ENCODE peak calls at places on chromosomes 7 and 10, in six cellular contexts. F, A, U, N, M and R are unnamed samples.

GRCh38 chr7:45651056-45651444 is 76.9 kb downstream of the ADCY1 start:
- DNase-seq in M (no peak), F (no peak), U (no peak), N (peak), A (no peak), R (peak)

GRCh38 chr7:64888561-64888900 is 14.5 kb upstream of the ZNF273 start:
- DNase-seq in F (no peak), A (no peak), M (no peak), U (no peak), N (no peak), R (no peak)

GRCh38 chr7:138875794-138876193 is 77.8 kb upstream of the ATP6V0A4 start:
- DNase-seq in N (no peak), F (no peak), U (no peak), A (no peak), M (peak), R (no peak)

GRCh38 chr10:75021851-75022250 is 89.6 kb upstream of the SAMD8 start:
- DNase-seq in M (no peak), A (no peak), U (no peak), F (peak), N (no peak), R (no peak)

GRCh38 chr10:29496341-29497162 is 138.2 kb downstream of the SVIL start:
- DNase-seq in F (peak), N (peak), A (peak), U (no peak), M (peak), R (peak)

GRCh38 chr7:83410989-83411591 is 237.8 kb downstream of the SEMA3E start:
- DNase-seq in M (no peak), A (peak), U (no peak), F (peak), N (no peak), R (no peak)

GRCh38 chr10:103040424-103040823 is 122.3 kb downstream of the CNNM2 start:
- DNase-seq in F (no peak), U (no peak), N (no peak), A (no peak), M (no peak), R (no peak)

GRCh38 chr7:100859856-100860255 is 7.3 kb upstream of the TRIP6 start:
- DNase-seq in N (no peak), A (no peak), F (no peak), U (no peak), M (no peak), R (no peak)

GRCh38 chr7:78326189-78326588 is 527.6 kb downstream of the PHTF2 start:
- DNase-seq in M (no peak), A (no peak), U (no peak), F (no peak), N (no peak), R (no peak)

GRCh38 chr7:156440456-156440855 is 200.1 kb upstream of the RNF32 start:
- DNase-seq in M (no peak), U (no peak), A (no peak), F (no peak), N (peak), R (peak)

GRCh38 chr7:87028636-87029035 is 30.8 kb downstream of the ELAPOR2 start:
- DNase-seq in N (no peak), U (no peak), M (no peak), F (no peak), A (no peak), R (no peak)

GRCh38 chr7:25391295-25391861 is 163.1 kb upstream of the NPVF start:
- DNase-seq in U (no peak), M (no peak), A (no peak), N (no peak), F (no peak), R (no peak)

GRCh38 chr10:3803295-3803883 is 18.4 kb upstream of the KLF6 start:
- DNase-seq in N (no peak), A (no peak), U (no peak), M (no peak), F (peak), R (no peak)

GRCh38 chr7:15801565-15801964 is 115.1 kb upstream of the MEOX2 start:
- DNase-seq in F (peak), U (no peak), M (no peak), N (no peak), A (no peak), R (peak)

GRCh38 chr7:98399903-98400537 is 870 bp downstream of the BAIAP2L1 start:
- DNase-seq in N (no peak), A (no peak), F (peak), M (no peak), U (no peak), R (no peak)